ENCODE peak calls at places on chromosomes 5 and 9, in six cellular contexts. D, O, G, F, R and H are unnamed samples.
A peak's percentile ranks its signal among the peaks of the same experiment; 100 is the strongest.

GRCh38 chr5:83632874-83633273 is 87.8 kb downstream of the HAPLN1 start:
- DNase-seq in F (peak; percentile 65), G (no peak), R (no peak), O (peak; percentile 58), D (peak; percentile 87), H (no peak)

GRCh38 chr9:15718423-15718822 is 165.6 kb downstream of the CCDC171 start:
- DNase-seq in G (no peak), O (no peak), R (no peak), F (no peak), D (no peak), H (no peak)

GRCh38 chr9:134533850-134534585 is 107.6 kb upstream of the COL5A1 start:
- DNase-seq in F (no peak), G (no peak), D (peak; percentile 84), R (no peak), O (no peak), H (no peak)

GRCh38 chr5:143412656-143413342 is 9.3 kb upstream of the NR3C1 start:
- DNase-seq in F (no peak), O (no peak), G (no peak), R (no peak), D (peak; percentile 33), H (no peak)

GRCh38 chr9:92714787-92715487 is 45.0 kb upstream of the IPPK start:
- DNase-seq in O (no peak), D (no peak), R (no peak), F (no peak), G (no peak), H (peak; percentile 39)

GRCh38 chr9:15696979-15697378 is 144.1 kb downstream of the CCDC171 start:
- DNase-seq in O (peak; percentile 22), D (peak; percentile 60), R (no peak), F (peak; percentile 8), G (no peak), H (no peak)

GRCh38 chr9:106438928-106439327 is 424.0 kb upstream of the ZNF462 start:
- DNase-seq in G (no peak), R (no peak), F (no peak), D (peak; percentile 66), O (no peak), H (no peak)

GRCh38 chr9:97366889-97367288 is 45.0 kb upstream of the TDRD7 start:
- DNase-seq in F (no peak), O (no peak), G (no peak), R (no peak), D (no peak), H (no peak)

GRCh38 chr9:73441223-73441622 is 289.6 kb downstream of the ANXA1 start:
- DNase-seq in R (no peak), O (no peak), F (no peak), G (no peak), D (no peak), H (no peak)

GRCh38 chr5:78644741-78645300 is 3.8 kb downstream of the LHFPL2 start:
- DNase-seq in F (no peak), R (no peak), G (no peak), O (peak; percentile 68), D (peak; percentile 28), H (no peak)

GRCh38 chr9:3459076-3459475 is 66.7 kb downstream of the RFX3 start:
- DNase-seq in D (no peak), O (no peak), G (no peak), R (peak; percentile 6), F (no peak), H (no peak)

GRCh38 chr5:133969654-133970324 is 1.4 kb upstream of the C5orf15 start:
- DNase-seq in O (no peak), G (no peak), R (no peak), D (peak; percentile 18), F (no peak), H (no peak)

GRCh38 chr5:140294753-140295152 is 8.1 kb downstream of the PFDN1 start:
- DNase-seq in R (no peak), D (no peak), O (no peak), F (no peak), G (no peak), H (no peak)

GRCh38 chr5:1285883-1286291 is 9.0 kb downstream of the TERT start:
- DNase-seq in G (no peak), O (no peak), F (no peak), R (no peak), D (no peak), H (peak; percentile 26)

GRCh38 chr9:129237195-129237611 is 59.1 kb upstream of the IER5L start:
- DNase-seq in O (peak; percentile 60), R (no peak), D (peak; percentile 72), G (no peak), F (peak; percentile 54), H (no peak)

DNA sequence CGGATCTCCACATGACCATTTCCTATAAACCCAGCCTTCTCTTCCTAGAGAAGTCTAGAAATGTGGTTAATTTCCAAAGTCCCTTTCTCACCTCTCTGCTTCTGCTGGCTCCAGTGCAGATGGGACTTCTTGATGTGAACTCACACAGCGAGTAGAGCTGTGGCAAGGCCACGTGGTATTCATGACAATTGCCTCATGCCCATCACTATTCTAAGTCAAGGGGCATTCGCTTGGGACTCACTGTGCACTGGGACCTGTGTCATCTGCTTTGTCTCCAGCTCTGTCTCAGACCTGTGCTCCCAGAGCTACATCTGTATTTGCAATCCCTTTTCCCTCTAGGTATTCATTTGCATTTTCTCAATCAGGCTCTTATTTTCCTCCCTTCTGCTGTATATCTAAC is 6.2 kb downstream of the CD180 start:
- DNase-seq in O (no peak), R (no peak), D (no peak), F (no peak), G (no peak), H (no peak)
- H3K4me3 ChIP-seq in O (no peak overlapping the region), R (no peak overlapping the region), D (no peak overlapping the region), F (no peak overlapping the region), G (no peak overlapping the region), H (no peak overlapping the region)

DNA sequence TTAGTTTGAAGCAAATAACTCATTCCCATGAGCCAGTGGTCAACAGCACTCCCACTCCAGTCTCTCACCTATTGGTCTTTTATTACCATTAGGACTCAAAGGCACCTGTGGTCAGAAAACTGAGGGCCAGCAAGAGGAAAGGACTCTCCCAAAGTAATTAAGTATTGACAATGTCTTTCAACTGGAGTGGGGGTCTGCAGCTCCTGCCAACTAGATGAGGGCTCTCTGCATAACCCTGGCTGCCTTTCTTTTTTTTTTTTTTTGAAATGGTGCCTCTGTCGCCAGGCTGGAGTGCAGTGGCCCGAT is 577 bp upstream of the CDK5RAP2 start:
- DNase-seq in F (no peak), O (no peak), G (no peak), R (no peak), D (no peak), H (no peak)
- H3K4me3 ChIP-seq in F (no peak overlapping the region), O (peak overlapping the region; percentile 91), G (no peak overlapping the region), R (no peak overlapping the region), D (peak overlapping the region; percentile 27), H (peak overlapping the region; percentile 96)

GRCh38 chr9:21923694-21924093 is 70.5 kb downstream of the CDKN2A start:
- DNase-seq in O (no peak), F (no peak), D (no peak), R (no peak), G (no peak), H (no peak)

DNA sequence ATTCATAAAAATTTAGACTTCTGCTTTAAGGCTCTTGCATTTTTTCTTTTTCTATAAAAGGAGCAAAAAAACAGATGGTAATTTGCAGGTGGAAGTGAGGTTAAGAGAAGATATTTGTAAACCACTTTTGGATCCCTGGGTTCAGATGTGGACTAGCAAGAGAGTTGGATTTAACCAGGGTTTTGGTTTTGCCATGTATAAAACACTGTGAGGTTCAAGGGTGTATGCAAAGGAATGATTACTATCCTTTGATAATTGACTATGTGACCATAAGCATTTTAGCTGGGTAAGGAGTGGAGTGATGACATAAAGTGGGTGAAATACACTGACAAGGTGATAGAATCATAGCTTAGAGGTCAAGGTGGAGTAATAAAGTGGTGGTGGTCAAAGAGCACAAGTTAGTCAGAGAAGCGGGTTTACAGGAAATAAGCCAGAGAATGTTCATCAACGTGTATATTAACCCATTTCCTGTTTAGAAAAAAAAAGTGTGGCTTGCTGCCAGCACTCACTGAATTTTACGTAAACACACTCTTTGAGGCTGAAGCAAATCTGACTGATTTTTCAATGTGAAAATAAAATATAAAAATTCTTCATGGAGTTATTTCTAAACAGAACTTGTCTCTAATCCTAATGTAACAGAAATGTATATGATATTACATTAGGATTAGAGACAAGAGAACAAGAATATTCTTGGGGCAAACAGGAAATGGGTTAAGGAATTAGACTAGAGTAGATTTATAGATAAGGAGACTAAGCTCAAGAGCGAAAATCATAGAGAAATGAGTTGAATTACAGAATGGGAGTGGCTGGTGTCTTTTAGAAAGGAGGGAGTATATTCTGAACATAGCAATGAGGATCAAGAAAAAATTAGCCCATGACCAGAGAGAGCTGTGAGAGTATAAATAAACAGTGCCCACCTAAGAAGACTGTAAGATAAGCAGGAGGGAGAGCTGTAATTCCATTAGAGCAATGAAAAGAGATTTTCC is 74.5 kb downstream of the CDKN2A start:
- DNase-seq in D (peak; percentile 81), G (no peak), O (peak; percentile 20), R (peak; percentile 4), F (peak; percentile 65), H (no peak)
- H3K4me3 ChIP-seq in D (no peak overlapping the region), G (no peak overlapping the region), O (no peak overlapping the region), R (no peak overlapping the region), F (no peak overlapping the region), H (no peak overlapping the region)

DNA sequence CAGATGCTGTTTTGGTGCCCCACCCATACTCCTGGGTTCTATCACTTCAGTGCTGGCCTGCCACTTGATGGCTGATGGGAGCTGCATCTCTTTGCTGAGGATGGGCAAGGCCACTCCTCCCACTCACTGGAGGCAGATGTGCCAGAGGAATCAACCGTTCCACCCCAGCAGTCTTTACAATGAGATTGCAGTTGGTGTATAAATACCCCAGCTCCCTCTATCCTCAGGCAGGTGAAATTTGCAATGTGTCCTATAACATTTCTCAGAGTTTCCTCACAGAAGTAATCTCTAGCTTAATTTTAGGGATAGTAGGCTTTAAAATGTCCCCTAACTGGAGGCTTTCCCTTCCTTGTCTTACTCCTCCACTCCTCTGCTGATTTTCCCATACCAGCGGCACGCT is 36.5 kb upstream of the ERCC6L2 start:
- DNase-seq in D (no peak), R (no peak), O (no peak), F (no peak), G (no peak), H (no peak)
- H3K4me3 ChIP-seq in D (no peak overlapping the region), R (no peak overlapping the region), O (no peak overlapping the region), F (no peak overlapping the region), G (no peak overlapping the region), H (no peak overlapping the region)

GRCh38 chr9:83062653-83063527 is at the start of gene RASEF:
- DNase-seq in G (peak; percentile 89), R (peak; percentile 86), D (peak; percentile 57), O (peak; percentile 38), F (peak; percentile 71), H (peak; percentile 89)
- H3K4me3 ChIP-seq in G (peak within 1 kb of the TSS; percentile 45), R (no peak within 1 kb of the TSS), D (peak within 1 kb of the TSS; percentile 37), O (peak within 1 kb of the TSS; percentile 60), F (peak within 1 kb of the TSS; percentile 72), H (peak within 1 kb of the TSS; percentile 79)